ENCODE peak calls at places on chromosomes 4 and X, in five cellular contexts. B is adrenal gland, S is AG10803, L is fibroblast of the conjunctiva, H is GM12865. T is an unnamed sample.

GRCh38 chr4:119525771-119526712 is 102.6 kb downstream of the PDE5A start:
- DNase-seq in L (no peak), S (peak; percentile 25), H (no peak), B (no peak), T (no peak)

GRCh38 chr4:55030606-55031005 is 94.8 kb downstream of the KDR start:
- DNase-seq in L (no peak), B (no peak), S (no peak), H (no peak), T (no peak)

GRCh38 chr4:119750771-119751170 is 122.2 kb upstream of the PDE5A start:
- DNase-seq in L (no peak), S (peak; percentile 60), B (no peak), H (no peak), T (no peak)

GRCh38 chr4:148114436-148114835 is 327.8 kb downstream of the NR3C2 start:
- DNase-seq in L (no peak), B (no peak), H (no peak), S (no peak), T (no peak)

GRCh38 chrX:105375816-105376215 is 155.3 kb upstream of the TEX13A start:
- DNase-seq in S (peak; percentile 5), H (no peak), B (no peak), L (peak; percentile 24), T (no peak)

GRCh38 chrX:24876782-24877315 is 138.9 kb downstream of the ARX start:
- DNase-seq in L (no peak), S (no peak), H (no peak), B (no peak), T (no peak)

GRCh38 chrX:41384041-41384705 is 50.2 kb downstream of the DDX3X start:
- DNase-seq in H (no peak), S (peak; percentile 71), B (peak; percentile 86), L (peak; percentile 83), T (peak; percentile 17)

GRCh38 chr4:183205682-183206081 is 106.6 kb downstream of the WWC2 start:
- DNase-seq in B (peak; percentile 57), S (no peak), H (no peak), L (no peak), T (no peak)

GRCh38 chrX:3548743-3549441 is 164.6 kb downstream of the PRKX start:
- DNase-seq in L (peak; percentile 68), S (peak; percentile 89), H (no peak), B (no peak), T (no peak)

GRCh38 chr4:81459233-81459632 is 12.5 kb downstream of the RASGEF1B start:
- DNase-seq in S (no peak), B (no peak), H (no peak), L (no peak), T (no peak)

GRCh38 chr4:32042486-32042885 is 1322.3 kb downstream of the PCDH7 start:
- DNase-seq in B (no peak), S (no peak), L (no peak), H (no peak), T (no peak)

GRCh38 chrX:67922950-67923349 is 379.1 kb downstream of the AR start:
- DNase-seq in L (no peak), H (no peak), B (no peak), S (no peak), T (no peak)

GRCh38 chr4:72924814-72925213 is 144.7 kb downstream of the COX18 start:
- DNase-seq in L (no peak), H (no peak), S (no peak), B (no peak), T (no peak)

T was measured in HFF-Myc.